ENCODE peak calls at places on chromosomes 1 and 21, in six cellular contexts. One of them, this sample, is unnamed.

GRCh38 chr1:181112071-181112929 is 23.8 kb downstream of the IER5 start:
- DNase-seq in activated T-helper 1 cell treated with Interleukin-2 at 50 U/mL for 16 hours: no peak
- DNase-seq in NCI-H1417 treated with DMSO at 0.1 percent for 48 hours: no peak
- DNase-seq in activated gamma-delta T cell treated with anti-CD3 and anti-CD28 coated beads, Interleukin-2, amount 50 U/mL, for 16 hours: no peak
- DNase-seq in IMR-90: peak
- DNase-seq in iris pigment epithelial cell: peak
- DNase-seq in this sample: no peak

GRCh38 chr1:89489037-89489729 is 35.4 kb upstream of the LRRC8B start:
- DNase-seq in activated T-helper 1 cell treated with Interleukin-2 at 50 U/mL for 16 hours: no peak
- DNase-seq in activated gamma-delta T cell treated with anti-CD3 and anti-CD28 coated beads, Interleukin-2, amount 50 U/mL, for 16 hours: no peak
- DNase-seq in NCI-H1417 treated with DMSO at 0.1 percent for 48 hours: no peak
- DNase-seq in iris pigment epithelial cell: peak
- DNase-seq in IMR-90: peak
- DNase-seq in this sample: no peak

GRCh38 chr21:25838809-25839208 is 104.0 kb downstream of the GABPA start:
- DNase-seq in IMR-90: peak
- DNase-seq in NCI-H1417 treated with DMSO at 0.1 percent for 48 hours: no peak
- DNase-seq in iris pigment epithelial cell: no peak
- DNase-seq in activated gamma-delta T cell treated with anti-CD3 and anti-CD28 coated beads, Interleukin-2, amount 50 U/mL, for 16 hours: no peak
- DNase-seq in activated T-helper 1 cell treated with Interleukin-2 at 50 U/mL for 16 hours: no peak
- DNase-seq in this sample: no peak

GRCh38 chr1:198864695-198865094 is 225.9 kb downstream of the PTPRC start:
- DNase-seq in IMR-90: no peak
- DNase-seq in activated gamma-delta T cell treated with anti-CD3 and anti-CD28 coated beads, Interleukin-2, amount 50 U/mL, for 16 hours: no peak
- DNase-seq in iris pigment epithelial cell: no peak
- DNase-seq in NCI-H1417 treated with DMSO at 0.1 percent for 48 hours: no peak
- DNase-seq in activated T-helper 1 cell treated with Interleukin-2 at 50 U/mL for 16 hours: no peak
- DNase-seq in this sample: no peak

GRCh38 chr1:154547333-154547732 is 11.1 kb downstream of the UBE2Q1 start:
- DNase-seq in iris pigment epithelial cell: no peak
- DNase-seq in activated gamma-delta T cell treated with anti-CD3 and anti-CD28 coated beads, Interleukin-2, amount 50 U/mL, for 16 hours: no peak
- DNase-seq in IMR-90: no peak
- DNase-seq in activated T-helper 1 cell treated with Interleukin-2 at 50 U/mL for 16 hours: no peak
- DNase-seq in NCI-H1417 treated with DMSO at 0.1 percent for 48 hours: no peak
- DNase-seq in this sample: no peak

GRCh38 chr1:94456736-94457135 is 38.5 kb downstream of the ABCD3 start:
- DNase-seq in IMR-90: peak
- DNase-seq in activated gamma-delta T cell treated with anti-CD3 and anti-CD28 coated beads, Interleukin-2, amount 50 U/mL, for 16 hours: no peak
- DNase-seq in iris pigment epithelial cell: peak
- DNase-seq in activated T-helper 1 cell treated with Interleukin-2 at 50 U/mL for 16 hours: no peak
- DNase-seq in NCI-H1417 treated with DMSO at 0.1 percent for 48 hours: no peak
- DNase-seq in this sample: no peak

GRCh38 chr1:58017641-58018040 is 528.9 kb downstream of the OMA1 start:
- DNase-seq in NCI-H1417 treated with DMSO at 0.1 percent for 48 hours: no peak
- DNase-seq in activated gamma-delta T cell treated with anti-CD3 and anti-CD28 coated beads, Interleukin-2, amount 50 U/mL, for 16 hours: no peak
- DNase-seq in iris pigment epithelial cell: no peak
- DNase-seq in activated T-helper 1 cell treated with Interleukin-2 at 50 U/mL for 16 hours: no peak
- DNase-seq in IMR-90: no peak
- DNase-seq in this sample: no peak

GRCh38 chr1:54318415-54318814 is 87.8 kb downstream of the SSBP3 start:
- DNase-seq in activated T-helper 1 cell treated with Interleukin-2 at 50 U/mL for 16 hours: no peak
- DNase-seq in activated gamma-delta T cell treated with anti-CD3 and anti-CD28 coated beads, Interleukin-2, amount 50 U/mL, for 16 hours: no peak
- DNase-seq in IMR-90: no peak
- DNase-seq in NCI-H1417 treated with DMSO at 0.1 percent for 48 hours: no peak
- DNase-seq in iris pigment epithelial cell: no peak
- DNase-seq in this sample: no peak

GRCh38 chr1:228465134-228465533 is 22.0 kb upstream of the RNF187 start:
- DNase-seq in iris pigment epithelial cell: no peak
- DNase-seq in activated T-helper 1 cell treated with Interleukin-2 at 50 U/mL for 16 hours: no peak
- DNase-seq in NCI-H1417 treated with DMSO at 0.1 percent for 48 hours: no peak
- DNase-seq in activated gamma-delta T cell treated with anti-CD3 and anti-CD28 coated beads, Interleukin-2, amount 50 U/mL, for 16 hours: no peak
- DNase-seq in IMR-90: no peak
- DNase-seq in this sample: no peak

GRCh38 chr1:1402081-1402900 is 3.2 kb upstream of the CCNL2 start:
- DNase-seq in activated T-helper 1 cell treated with Interleukin-2 at 50 U/mL for 16 hours: no peak
- DNase-seq in IMR-90: peak
- DNase-seq in activated gamma-delta T cell treated with anti-CD3 and anti-CD28 coated beads, Interleukin-2, amount 50 U/mL, for 16 hours: no peak
- DNase-seq in NCI-H1417 treated with DMSO at 0.1 percent for 48 hours: no peak
- DNase-seq in iris pigment epithelial cell: peak
- DNase-seq in this sample: no peak

GRCh38 chr1:978835-979743 is 2.8 kb downstream of the PERM1 start:
- DNase-seq in NCI-H1417 treated with DMSO at 0.1 percent for 48 hours: no peak
- DNase-seq in IMR-90: no peak
- DNase-seq in activated T-helper 1 cell treated with Interleukin-2 at 50 U/mL for 16 hours: no peak
- DNase-seq in activated gamma-delta T cell treated with anti-CD3 and anti-CD28 coated beads, Interleukin-2, amount 50 U/mL, for 16 hours: no peak
- DNase-seq in iris pigment epithelial cell: no peak
- DNase-seq in this sample: no peak

This sample was measured in activated CD4-positive, alpha-beta T cell treated with anti-CD3 and anti-CD28 coated beads for 1 hour.